ENCODE peak calls at places on chromosomes 12 and 14, in nine cellular contexts. One of them, this sample, is unnamed.

GRCh38 chr12:92421042-92421441 is 275.4 kb upstream of the BTG1 start:
- DNase-seq in pancreas: no peak
- DNase-seq in IMR-90: no peak
- DNase-seq in HFFc6: no peak
- DNase-seq in upper lobe of right lung: no peak
- DNase-seq in GM12865: no peak
- DNase-seq in RWPE1: no peak
- DNase-seq in esophagus squamous epithelium: no peak
- DNase-seq in left ventricle myocardium inferior: no peak
- DNase-seq in this sample: no peak

GRCh38 chr14:50397461-50398196 is 948 bp upstream of the CDKL1 start:
- DNase-seq in pancreas: peak
- DNase-seq in IMR-90: no peak
- DNase-seq in HFFc6: peak
- DNase-seq in upper lobe of right lung: no peak
- DNase-seq in GM12865: no peak
- DNase-seq in RWPE1: peak
- DNase-seq in esophagus squamous epithelium: no peak
- DNase-seq in left ventricle myocardium inferior: no peak
- DNase-seq in this sample: peak

GRCh38 chr14:56144176-56144575 is 26.0 kb downstream of the PELI2 start:
- DNase-seq in pancreas: no peak
- DNase-seq in IMR-90: no peak
- DNase-seq in HFFc6: no peak
- DNase-seq in upper lobe of right lung: no peak
- DNase-seq in GM12865: no peak
- DNase-seq in RWPE1: no peak
- DNase-seq in esophagus squamous epithelium: no peak
- DNase-seq in left ventricle myocardium inferior: no peak
- DNase-seq in this sample: no peak

GRCh38 chr12:69900720-69901131 is 75.7 kb downstream of the MYRFL start:
- DNase-seq in pancreas: peak
- DNase-seq in IMR-90: peak
- DNase-seq in HFFc6: peak
- DNase-seq in upper lobe of right lung: no peak
- DNase-seq in GM12865: peak
- DNase-seq in RWPE1: peak
- DNase-seq in esophagus squamous epithelium: peak
- DNase-seq in left ventricle myocardium inferior: peak
- DNase-seq in this sample: peak

GRCh38 chr12:115259968-115260806 is 576.2 kb upstream of the TBX3 start:
- DNase-seq in pancreas: no peak
- DNase-seq in IMR-90: no peak
- DNase-seq in HFFc6: no peak
- DNase-seq in upper lobe of right lung: no peak
- DNase-seq in GM12865: no peak
- DNase-seq in RWPE1: no peak
- DNase-seq in esophagus squamous epithelium: no peak
- DNase-seq in left ventricle myocardium inferior: no peak
- DNase-seq in this sample: no peak

GRCh38 chr12:113766880-113767878 is 198.9 kb downstream of the RBM19 start:
- DNase-seq in pancreas: no peak
- DNase-seq in IMR-90: peak
- DNase-seq in HFFc6: peak
- DNase-seq in upper lobe of right lung: no peak
- DNase-seq in GM12865: no peak
- DNase-seq in RWPE1: peak
- DNase-seq in esophagus squamous epithelium: no peak
- DNase-seq in left ventricle myocardium inferior: no peak
- DNase-seq in this sample: peak

GRCh38 chr12:46152456-46152855 is 116.4 kb downstream of the SLC38A1 start:
- DNase-seq in pancreas: no peak
- DNase-seq in IMR-90: no peak
- DNase-seq in HFFc6: no peak
- DNase-seq in upper lobe of right lung: no peak
- DNase-seq in GM12865: no peak
- DNase-seq in RWPE1: no peak
- DNase-seq in esophagus squamous epithelium: no peak
- DNase-seq in left ventricle myocardium inferior: no peak
- DNase-seq in this sample: no peak

GRCh38 chr12:120639771-120640721 is at the start of gene CABP1:
- DNase-seq in pancreas: peak
- DNase-seq in IMR-90: no peak
- DNase-seq in HFFc6: no peak
- DNase-seq in upper lobe of right lung: no peak
- DNase-seq in GM12865: peak
- DNase-seq in RWPE1: peak
- DNase-seq in esophagus squamous epithelium: no peak
- DNase-seq in left ventricle myocardium inferior: no peak
- DNase-seq in this sample: no peak

GRCh38 chr14:73753887-73754880 is 40.0 kb upstream of the PNMA1 start:
- DNase-seq in pancreas: no peak
- DNase-seq in IMR-90: no peak
- DNase-seq in HFFc6: peak
- DNase-seq in upper lobe of right lung: no peak
- DNase-seq in GM12865: peak
- DNase-seq in RWPE1: no peak
- DNase-seq in esophagus squamous epithelium: no peak
- DNase-seq in left ventricle myocardium inferior: no peak
- DNase-seq in this sample: peak

GRCh38 chr12:93245543-93245942 is 132.2 kb upstream of the NUDT4 start:
- DNase-seq in pancreas: no peak
- DNase-seq in IMR-90: no peak
- DNase-seq in HFFc6: no peak
- DNase-seq in upper lobe of right lung: no peak
- DNase-seq in GM12865: peak
- DNase-seq in RWPE1: no peak
- DNase-seq in esophagus squamous epithelium: no peak
- DNase-seq in left ventricle myocardium inferior: no peak
- DNase-seq in this sample: no peak

GRCh38 chr12:132478845-132479244 is 11.1 kb upstream of the FBRSL1 start:
- DNase-seq in pancreas: no peak
- DNase-seq in IMR-90: no peak
- DNase-seq in HFFc6: no peak
- DNase-seq in upper lobe of right lung: no peak
- DNase-seq in GM12865: no peak
- DNase-seq in RWPE1: no peak
- DNase-seq in esophagus squamous epithelium: no peak
- DNase-seq in left ventricle myocardium inferior: no peak
- DNase-seq in this sample: no peak
- TF ChIP-seq CTCF in pancreas: no peak
- TF ChIP-seq CTCF in IMR-90: peak
- TF ChIP-seq CTCF in HFFc6: peak
- TF ChIP-seq CTCF in upper lobe of right lung: no peak
- TF ChIP-seq CTCF in GM12865: peak
- TF ChIP-seq CTCF in RWPE1: no peak
- TF ChIP-seq CTCF in esophagus squamous epithelium: no peak
- TF ChIP-seq CTCF in left ventricle myocardium inferior: no peak
- TF ChIP-seq CTCF in this sample: peak

DNA sequence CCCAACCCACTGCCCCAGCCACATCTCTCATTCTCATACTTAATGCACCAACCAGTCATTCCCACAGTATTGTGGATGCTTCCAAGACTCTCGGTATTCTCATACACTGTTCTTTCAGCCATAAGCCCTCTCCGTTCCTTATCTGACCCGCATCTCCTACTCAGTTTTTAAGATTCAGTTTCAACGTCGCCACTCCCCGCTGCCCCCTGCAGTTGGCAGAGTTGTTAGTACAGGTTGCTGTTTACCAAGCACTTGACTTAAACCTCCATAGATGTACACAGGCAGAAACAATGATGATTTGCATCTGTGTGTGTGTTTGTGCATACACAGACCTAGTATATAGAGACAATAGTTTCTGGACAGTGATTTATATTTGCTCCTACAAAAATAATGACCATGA is 40.2 kb downstream of the PAH start:
- DNase-seq in pancreas: no peak
- DNase-seq in IMR-90: no peak
- DNase-seq in HFFc6: no peak
- DNase-seq in upper lobe of right lung: no peak
- DNase-seq in GM12865: no peak
- DNase-seq in RWPE1: no peak
- DNase-seq in esophagus squamous epithelium: no peak
- DNase-seq in left ventricle myocardium inferior: no peak
- DNase-seq in this sample: no peak
- TF ChIP-seq CTCF in pancreas: no peak
- TF ChIP-seq CTCF in IMR-90: no peak
- TF ChIP-seq CTCF in HFFc6: no peak
- TF ChIP-seq CTCF in upper lobe of right lung: no peak
- TF ChIP-seq CTCF in GM12865: no peak
- TF ChIP-seq CTCF in RWPE1: no peak
- TF ChIP-seq CTCF in esophagus squamous epithelium: no peak
- TF ChIP-seq CTCF in left ventricle myocardium inferior: no peak
- TF ChIP-seq CTCF in this sample: no peak

GRCh38 chr12:7758346-7758745 is 6.7 kb upstream of the NANOGNB start:
- DNase-seq in pancreas: no peak
- DNase-seq in IMR-90: no peak
- DNase-seq in HFFc6: no peak
- DNase-seq in upper lobe of right lung: no peak
- DNase-seq in GM12865: no peak
- DNase-seq in RWPE1: no peak
- DNase-seq in esophagus squamous epithelium: no peak
- DNase-seq in left ventricle myocardium inferior: no peak
- DNase-seq in this sample: no peak
- TF ChIP-seq CTCF in pancreas: no peak
- TF ChIP-seq CTCF in IMR-90: no peak
- TF ChIP-seq CTCF in HFFc6: no peak
- TF ChIP-seq CTCF in upper lobe of right lung: no peak
- TF ChIP-seq CTCF in GM12865: no peak
- TF ChIP-seq CTCF in RWPE1: no peak
- TF ChIP-seq CTCF in esophagus squamous epithelium: no peak
- TF ChIP-seq CTCF in left ventricle myocardium inferior: no peak
- TF ChIP-seq CTCF in this sample: no peak

DNA sequence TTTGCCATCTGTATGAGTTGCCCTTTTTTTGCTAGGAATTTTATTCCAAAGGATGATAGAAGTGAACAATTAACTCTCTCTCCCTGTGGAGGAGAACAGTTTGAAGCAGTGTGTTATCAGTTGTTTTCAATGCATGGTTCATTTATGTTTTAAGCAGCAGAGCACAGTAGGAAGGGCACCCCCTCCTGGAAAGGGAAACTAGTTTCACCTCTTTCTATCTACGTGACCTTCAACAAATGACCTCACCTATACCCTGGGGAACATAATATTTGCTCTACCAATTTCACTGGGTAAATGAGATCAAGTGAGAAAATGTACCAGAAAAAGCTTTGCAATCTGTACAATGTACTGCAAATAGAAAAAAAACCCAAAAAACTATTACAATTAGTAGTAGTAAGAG is 5.4 kb upstream of the DCP1B start:
- DNase-seq in pancreas: no peak
- DNase-seq in IMR-90: no peak
- DNase-seq in HFFc6: no peak
- DNase-seq in upper lobe of right lung: no peak
- DNase-seq in GM12865: no peak
- DNase-seq in RWPE1: no peak
- DNase-seq in esophagus squamous epithelium: no peak
- DNase-seq in left ventricle myocardium inferior: no peak
- DNase-seq in this sample: no peak
- TF ChIP-seq CTCF in pancreas: no peak
- TF ChIP-seq CTCF in IMR-90: no peak
- TF ChIP-seq CTCF in HFFc6: peak
- TF ChIP-seq CTCF in upper lobe of right lung: no peak
- TF ChIP-seq CTCF in GM12865: no peak
- TF ChIP-seq CTCF in RWPE1: no peak
- TF ChIP-seq CTCF in esophagus squamous epithelium: no peak
- TF ChIP-seq CTCF in left ventricle myocardium inferior: no peak
- TF ChIP-seq CTCF in this sample: peak